ENCODE peak calls at places on chromosomes 6 and 20, in five cellular contexts. One of them, this sample, is unnamed. For H3K36me3, the result is how much of the 10 kb centered on the place peaks cover.

GRCh38 chr6:160439751-160440150 is 91.6 kb downstream of the SLC22A3 start:
- DNase-seq in HepG2: no peak
- DNase-seq in GM12878: no peak
- DNase-seq in SK-N-SH: no peak
- DNase-seq in K562: no peak
- DNase-seq in this sample: no peak

GRCh38 chr6:141753180-141753579 is 379.5 kb upstream of the GJE1 start:
- DNase-seq in GM12878: no peak
- DNase-seq in K562: no peak
- DNase-seq in SK-N-SH: no peak
- DNase-seq in HepG2: no peak
- DNase-seq in this sample: no peak

GRCh38 chr20:21395666-21396044 is 1.7 kb downstream of the NKX2-4 start:
- DNase-seq in K562: no peak
- DNase-seq in GM12878: no peak
- DNase-seq in HepG2: no peak
- DNase-seq in SK-N-SH: no peak
- DNase-seq in this sample: no peak

GRCh38 chr6:1334725-1335124 is 22.8 kb downstream of the FOXQ1 start:
- DNase-seq in GM12878: no peak
- DNase-seq in HepG2: no peak
- DNase-seq in K562: no peak
- DNase-seq in SK-N-SH: no peak
- DNase-seq in this sample: no peak

GRCh38 chr6:111427341-111428116 is 55.5 kb downstream of the REV3L start:
- DNase-seq in HepG2: peak
- DNase-seq in SK-N-SH: no peak
- DNase-seq in K562: no peak
- DNase-seq in GM12878: peak
- DNase-seq in this sample: peak

GRCh38 chr6:119036076-119036475 is 42.4 kb downstream of the FAM184A start:
- DNase-seq in K562: no peak
- DNase-seq in SK-N-SH: no peak
- DNase-seq in GM12878: no peak
- DNase-seq in HepG2: no peak
- DNase-seq in this sample: no peak

GRCh38 chr6:125050663-125051318 is 88.6 kb downstream of the RNF217 start:
- DNase-seq in HepG2: no peak
- DNase-seq in GM12878: no peak
- DNase-seq in K562: no peak
- DNase-seq in SK-N-SH: no peak
- DNase-seq in this sample: peak

GRCh38 chr6:26065952-26066380 is 21.3 kb upstream of the HFE start:
- DNase-seq in GM12878: peak
- DNase-seq in K562: peak
- DNase-seq in HepG2: peak
- DNase-seq in SK-N-SH: peak
- DNase-seq in this sample: peak

GRCh38 chr6:80254716-80255115 is 148.2 kb downstream of the BCKDHB start:
- DNase-seq in HepG2: peak
- DNase-seq in K562: no peak
- DNase-seq in SK-N-SH: no peak
- DNase-seq in GM12878: no peak
- DNase-seq in this sample: no peak

GRCh38 chr6:36024154-36024760 is at the start of gene SLC26A8:
- DNase-seq in GM12878: no peak
- DNase-seq in HepG2: no peak
- DNase-seq in SK-N-SH: no peak
- DNase-seq in K562: no peak
- DNase-seq in this sample: no peak

GRCh38 chr6:50128420-50129005 is 78.8 kb upstream of the DEFB112 start:
- DNase-seq in HepG2: peak
- DNase-seq in SK-N-SH: peak
- DNase-seq in K562: peak
- DNase-seq in GM12878: no peak
- DNase-seq in this sample: peak

GRCh38 chr6:41191569-41191968 is 9.4 kb downstream of the TREML2 start:
- DNase-seq in GM12878: no peak
- DNase-seq in HepG2: no peak
- DNase-seq in SK-N-SH: peak
- DNase-seq in K562: peak
- DNase-seq in this sample: no peak

GRCh38 chr20:14979472-14979986 is 642.1 kb upstream of the FLRT3 start:
- DNase-seq in SK-N-SH: no peak
- DNase-seq in HepG2: peak
- DNase-seq in K562: no peak
- DNase-seq in GM12878: no peak
- DNase-seq in this sample: no peak

GRCh38 chr6:148455674-148456559 is 113.3 kb downstream of the SASH1 start:
- DNase-seq in GM12878: no peak
- DNase-seq in HepG2: no peak
- DNase-seq in K562: no peak
- DNase-seq in SK-N-SH: no peak
- DNase-seq in this sample: no peak

GRCh38 chr6:134090591-134090990 is 38.2 kb upstream of the SLC2A12 start:
- DNase-seq in GM12878: no peak
- DNase-seq in SK-N-SH: no peak
- DNase-seq in HepG2: no peak
- DNase-seq in K562: no peak
- DNase-seq in this sample: no peak

GRCh38 chr20:19026121-19026878 is 186.1 kb upstream of the SLC24A3 start:
- DNase-seq in GM12878: peak
- DNase-seq in HepG2: no peak
- DNase-seq in SK-N-SH: no peak
- DNase-seq in K562: no peak
- DNase-seq in this sample: no peak

GRCh38 chr6:149332602-149333311 is 15.2 kb downstream of the TAB2 start:
- DNase-seq in K562: no peak
- DNase-seq in GM12878: no peak
- DNase-seq in SK-N-SH: no peak
- DNase-seq in HepG2: peak
- DNase-seq in this sample: no peak

GRCh38 chr6:162819284-162819683 is 91.5 kb downstream of the PACRG start:
- DNase-seq in K562: no peak
- DNase-seq in HepG2: no peak
- DNase-seq in SK-N-SH: no peak
- DNase-seq in GM12878: no peak
- DNase-seq in this sample: no peak

GRCh38 chr6:162814417-162814988 is 86.7 kb downstream of the PACRG start:
- DNase-seq in HepG2: no peak
- DNase-seq in K562: no peak
- DNase-seq in GM12878: no peak
- DNase-seq in SK-N-SH: peak
- DNase-seq in this sample: no peak

GRCh38 chr6:162817196-162817595 is 89.4 kb downstream of the PACRG start:
- DNase-seq in K562: no peak
- DNase-seq in SK-N-SH: no peak
- DNase-seq in HepG2: no peak
- DNase-seq in GM12878: no peak
- DNase-seq in this sample: no peak
- TF ChIP-seq SMC3 in K562: no peak
- TF ChIP-seq SMC3 in SK-N-SH: no peak
- TF ChIP-seq SMC3 in HepG2: no peak
- TF ChIP-seq SMC3 in GM12878: no peak
- TF ChIP-seq SMC3 in this sample: no peak

DNA sequence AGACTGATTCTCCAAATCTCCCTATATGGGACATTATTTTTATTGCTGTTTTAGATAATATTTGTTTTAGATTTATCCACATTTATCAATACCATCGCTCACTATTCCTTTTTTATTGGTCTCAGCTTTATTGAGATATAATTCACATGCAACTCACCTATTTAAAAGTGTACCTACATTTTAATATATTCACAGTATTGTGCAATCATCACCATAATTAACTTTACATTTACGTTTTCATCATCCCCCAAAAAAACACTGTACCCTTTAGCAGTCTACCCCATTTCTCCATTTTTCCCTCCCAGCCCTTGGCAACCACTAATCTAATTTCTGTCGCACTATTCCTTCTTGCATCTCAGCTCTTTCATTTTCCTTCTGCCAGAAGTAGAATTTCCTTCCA is 110.8 kb upstream of the HDAC2 start:
- DNase-seq in SK-N-SH: no peak
- DNase-seq in HepG2: no peak
- DNase-seq in GM12878: no peak
- DNase-seq in K562: no peak
- DNase-seq in this sample: no peak
- TF ChIP-seq RAD21 in SK-N-SH: no peak
- TF ChIP-seq RAD21 in HepG2: no peak
- TF ChIP-seq RAD21 in GM12878: no peak
- TF ChIP-seq RAD21 in K562: no peak
- TF ChIP-seq RAD21 in this sample: no peak

GRCh38 chr6:37284781-37285180 is 26.8 kb upstream of the TMEM217 start:
- DNase-seq in GM12878: no peak
- DNase-seq in HepG2: no peak
- DNase-seq in SK-N-SH: no peak
- DNase-seq in K562: no peak
- DNase-seq in this sample: no peak

GRCh38 chr6:37285861-37286311 is 27.9 kb upstream of the TMEM217 start:
- DNase-seq in HepG2: no peak
- DNase-seq in GM12878: no peak
- DNase-seq in K562: no peak
- DNase-seq in SK-N-SH: no peak
- DNase-seq in this sample: no peak

GRCh38 chr6:37283268-37283667 is 25.3 kb upstream of the TMEM217 start:
- DNase-seq in SK-N-SH: no peak
- DNase-seq in K562: no peak
- DNase-seq in HepG2: no peak
- DNase-seq in GM12878: no peak
- DNase-seq in this sample: peak

GRCh38 chr6:37280162-37280895 is 22.4 kb upstream of the TMEM217 start:
- DNase-seq in GM12878: no peak
- DNase-seq in HepG2: no peak
- DNase-seq in SK-N-SH: no peak
- DNase-seq in K562: no peak
- DNase-seq in this sample: no peak

DNA sequence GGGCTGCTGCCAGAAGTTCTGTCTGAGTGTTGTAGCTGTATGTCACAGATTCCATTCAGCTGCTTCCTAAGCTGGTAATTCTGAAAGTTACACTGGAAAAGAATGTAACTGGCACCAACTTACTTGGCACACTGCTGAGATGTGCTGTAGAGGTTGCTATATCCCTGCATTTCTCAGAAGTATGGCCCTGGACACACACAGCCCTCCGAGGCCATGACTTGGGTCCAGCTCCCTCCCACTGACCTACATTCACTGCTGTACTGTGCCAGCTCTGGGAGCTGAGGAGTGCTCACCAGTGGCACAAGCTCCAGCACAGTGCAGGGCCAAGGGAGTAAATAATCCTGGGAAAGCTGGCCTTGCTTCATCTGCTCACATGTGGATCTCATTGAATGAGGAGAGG is 25.8 kb upstream of the TMEM217 start:
- DNase-seq in HepG2: no peak
- DNase-seq in SK-N-SH: no peak
- DNase-seq in K562: no peak
- DNase-seq in GM12878: no peak
- DNase-seq in this sample: no peak
- H3K36me3 ChIP-seq in HepG2: under half
- H3K36me3 ChIP-seq in SK-N-SH: under half
- H3K36me3 ChIP-seq in K562: half or more
- H3K36me3 ChIP-seq in GM12878: under half
- H3K36me3 ChIP-seq in this sample: under half

GRCh38 chr6:39834278-39834677 is 42.1 kb downstream of the DAAM2 start:
- DNase-seq in GM12878: no peak
- DNase-seq in K562: no peak
- DNase-seq in SK-N-SH: no peak
- DNase-seq in HepG2: no peak
- DNase-seq in this sample: no peak

GRCh38 chr6:39836621-39837020 is 44.4 kb downstream of the DAAM2 start:
- DNase-seq in GM12878: no peak
- DNase-seq in K562: no peak
- DNase-seq in HepG2: no peak
- DNase-seq in SK-N-SH: no peak
- DNase-seq in this sample: peak

GRCh38 chr6:39839445-39839844 is 47.3 kb downstream of the DAAM2 start:
- DNase-seq in GM12878: no peak
- DNase-seq in HepG2: no peak
- DNase-seq in K562: no peak
- DNase-seq in SK-N-SH: no peak
- DNase-seq in this sample: no peak

GRCh38 chr6:39834866-39835265 is 42.7 kb downstream of the DAAM2 start:
- DNase-seq in GM12878: no peak
- DNase-seq in SK-N-SH: no peak
- DNase-seq in K562: no peak
- DNase-seq in HepG2: no peak
- DNase-seq in this sample: no peak

DNA sequence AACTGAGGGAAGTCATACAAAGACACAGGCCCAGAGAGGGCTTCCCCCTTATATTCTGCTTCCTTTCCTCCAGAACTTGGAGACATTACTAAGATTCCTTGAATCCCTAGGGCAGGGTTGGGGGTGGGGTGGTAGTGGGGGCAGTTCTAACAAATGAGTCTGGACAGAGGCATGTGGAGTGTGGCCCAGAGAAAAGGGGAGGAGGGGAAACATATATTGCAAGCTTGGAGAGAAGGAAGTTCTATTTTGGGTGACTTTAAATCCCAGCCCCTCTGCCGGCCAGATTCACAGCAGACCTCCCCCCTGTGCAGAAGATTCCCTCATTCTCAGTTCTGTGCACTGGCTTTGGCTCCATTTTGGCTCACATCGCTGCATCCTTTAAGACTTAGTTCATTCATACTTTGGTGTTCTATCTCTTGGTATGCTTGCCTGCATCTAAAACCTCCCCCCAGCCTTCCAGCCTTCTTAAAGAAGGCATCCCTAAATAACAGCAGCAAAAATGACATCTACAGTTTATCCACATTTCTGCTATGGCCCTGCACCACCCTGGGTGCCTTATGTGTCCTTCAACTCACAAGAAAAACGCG is 43.8 kb downstream of the DAAM2 start:
- DNase-seq in K562: no peak
- DNase-seq in GM12878: no peak
- DNase-seq in SK-N-SH: no peak
- DNase-seq in HepG2: no peak
- DNase-seq in this sample: peak
- TF ChIP-seq SMC3 in K562: no peak
- TF ChIP-seq SMC3 in GM12878: no peak
- TF ChIP-seq SMC3 in SK-N-SH: no peak
- TF ChIP-seq SMC3 in HepG2: no peak
- TF ChIP-seq SMC3 in this sample: no peak

GRCh38 chr6:7881765-7882500 is 28.7 kb downstream of the TXNDC5 start:
- DNase-seq in GM12878: no peak
- DNase-seq in K562: no peak
- DNase-seq in HepG2: no peak
- DNase-seq in SK-N-SH: no peak
- DNase-seq in this sample: no peak
- TF ChIP-seq RAD21 in GM12878: no peak
- TF ChIP-seq RAD21 in K562: no peak
- TF ChIP-seq RAD21 in HepG2: no peak
- TF ChIP-seq RAD21 in SK-N-SH: no peak
- TF ChIP-seq RAD21 in this sample: no peak

DNA sequence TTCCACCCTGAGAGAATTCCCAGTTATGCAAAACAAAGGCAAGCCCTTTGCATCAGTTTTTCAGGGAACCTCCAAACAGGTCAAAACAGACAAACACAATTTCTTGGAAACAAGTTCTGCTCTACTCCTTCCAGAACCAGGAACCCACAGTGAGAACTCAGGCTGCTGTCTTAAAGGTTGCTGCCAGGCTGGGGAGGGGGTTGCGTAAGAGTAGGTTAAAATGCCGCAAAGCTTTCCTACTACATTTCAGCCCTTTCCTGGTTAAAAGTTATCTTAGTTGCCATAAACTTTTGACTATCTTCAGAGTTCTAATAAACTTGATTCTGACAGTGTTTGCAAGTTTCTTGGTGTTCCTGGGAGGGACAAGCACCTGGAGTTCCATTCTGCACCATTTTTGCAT is 33.8 kb downstream of the KPNA5 start:
- DNase-seq in HepG2: no peak
- DNase-seq in SK-N-SH: no peak
- DNase-seq in GM12878: no peak
- DNase-seq in K562: no peak
- DNase-seq in this sample: no peak
- H3K36me3 ChIP-seq in HepG2: under half
- H3K36me3 ChIP-seq in SK-N-SH: under half
- H3K36me3 ChIP-seq in GM12878: under half
- H3K36me3 ChIP-seq in K562: under half
- H3K36me3 ChIP-seq in this sample: under half